ENCODE peak calls at places on chromosome 19, in five cellular contexts. S is pancreas, W is ovary, D is tibial artery, H is psoas muscle. E is an unnamed sample.

GRCh38 chr19:49983645-49984229 is 22.8 kb upstream of the SIGLEC11 start:
- DNase-seq in H (peak; percentile 75), D (no peak), W (peak; percentile 81), S (no peak), E (peak; percentile 74)

GRCh38 chr19:19551862-19552192 is 13.8 kb downstream of the CILP2 start:
- DNase-seq in W (no peak), S (no peak), H (no peak), D (peak; percentile 65), E (no peak)

GRCh38 chr19:41000310-41000737 is 9.2 kb downstream of the CYP2B6 start:
- DNase-seq in H (no peak), W (no peak), D (no peak), S (no peak), E (no peak)

GRCh38 chr19:57771417-57771816 is 1.9 kb downstream of the ZNF586 start:
- DNase-seq in H (no peak), S (no peak), D (no peak), W (no peak), E (no peak)

GRCh38 chr19:29492761-29493160 is 33.0 kb upstream of the VSTM2B start:
- DNase-seq in H (no peak), D (no peak), S (no peak), W (no peak), E (no peak)

GRCh38 chr19:40908981-40909380 is 26.9 kb upstream of the CYP2A7 start:
- DNase-seq in W (no peak), H (no peak), S (no peak), D (no peak), E (no peak)

GRCh38 chr19:12687496-12688196 is at the start of gene GNG14:
- DNase-seq in H (no peak), S (no peak), D (peak; percentile 54), W (no peak), E (no peak)

GRCh38 chr19:50358483-50359431 is 6.7 kb downstream of the NAPSA start:
- DNase-seq in S (peak; percentile 89), W (peak; percentile 86), D (peak; percentile 78), H (peak; percentile 83), E (peak; percentile 76)

GRCh38 chr19:39397360-39398296 is 6.5 kb downstream of the MED29 start:
- DNase-seq in S (peak; percentile 94), D (peak; percentile 93), W (peak; percentile 92), H (peak; percentile 96), E (peak; percentile 95)

GRCh38 chr19:14159059-14159458 is 22.7 kb upstream of the ASF1B start:
- DNase-seq in H (no peak), D (no peak), W (no peak), S (no peak), E (no peak)

GRCh38 chr19:45094158-45094557 is 1.2 kb downstream of the PPP1R37 start:
- DNase-seq in W (no peak), S (no peak), D (no peak), H (no peak), E (no peak)

GRCh38 chr19:48859711-48860572 is 8.5 kb downstream of the PLEKHA4 start:
- DNase-seq in W (no peak), D (no peak), H (no peak), S (peak; percentile 91), E (no peak)

GRCh38 chr19:46303702-46304397 is 7.0 kb downstream of the HIF3A start:
- DNase-seq in H (peak; percentile 73), D (peak; percentile 76), W (peak; percentile 59), S (peak; percentile 84), E (no peak)

GRCh38 chr19:55283548-55284393 is at the start of gene BRSK1:
- DNase-seq in D (no peak), S (no peak), W (peak; percentile 71), H (peak; percentile 53), E (no peak)

GRCh38 chr19:16386619-16387240 is 62.1 kb downstream of the KLF2 start:
- DNase-seq in D (no peak), W (no peak), S (no peak), H (peak; percentile 64), E (no peak)

GRCh38 chr19:31461814-31462539 is 112.7 kb upstream of the TSHZ3 start:
- DNase-seq in H (no peak), W (no peak), D (no peak), S (no peak), E (no peak)

GRCh38 chr19:49665301-49666119 is at the start of the genes BCL2L12 and IRF3:
- DNase-seq in H (peak; percentile 99), W (peak; percentile 98), D (peak; percentile 99), S (peak; percentile 100), E (peak; percentile 98)

GRCh38 chr19:10812902-10813404 is 23.1 kb downstream of the TMED1 start:
- DNase-seq in S (no peak), D (peak; percentile 82), W (no peak), H (peak; percentile 73), E (peak; percentile 89)

GRCh38 chr19:51034704-51035103 is at the start of gene KLK12:
- DNase-seq in W (no peak), S (no peak), D (no peak), H (no peak), E (no peak)

GRCh38 chr19:41994521-41994971 is 516 bp upstream of the ATP1A3 start:
- DNase-seq in S (peak; percentile 33), W (no peak), H (no peak), D (no peak), E (no peak)

GRCh38 chr19:10011974-10012373 is 1.3 kb upstream of the RDH8 start:
- DNase-seq in W (no peak), H (no peak), D (no peak), S (no peak), E (no peak)

GRCh38 chr19:2424686-2425621 is 2.4 kb downstream of the TIMM13 start:
- DNase-seq in H (peak; percentile 79), D (no peak), W (peak; percentile 66), S (peak; percentile 90), E (peak; percentile 65)

GRCh38 chr19:48501446-48501960 is 10.1 kb downstream of the LMTK3 start:
- DNase-seq in W (peak; percentile 39), S (peak; percentile 90), H (no peak), D (peak; percentile 61), E (peak; percentile 64)

GRCh38 chr19:916645-917322 is 349 bp upstream of the KISS1R start:
- DNase-seq in D (no peak), W (peak; percentile 69), H (no peak), S (no peak), E (no peak)

GRCh38 chr19:7870571-7871279 is 3.5 kb downstream of the PRR36 start:
- DNase-seq in W (peak; percentile 84), H (peak; percentile 72), D (no peak), S (peak; percentile 94), E (no peak)

GRCh38 chr19:387777-388176 is 21.2 kb downstream of the C2CD4C start:
- DNase-seq in D (no peak), S (no peak), H (no peak), W (no peak), E (no peak)

GRCh38 chr19:17090501-17091074 is 15.0 kb downstream of the MYO9B start:
- DNase-seq in D (no peak), H (no peak), S (no peak), W (no peak), E (no peak)

GRCh38 chr19:55467236-55468053 is 2.9 kb upstream of the C19orf85 start:
- DNase-seq in W (peak; percentile 81), H (peak; percentile 83), S (peak; percentile 80), D (peak; percentile 81), E (no peak)

GRCh38 chr19:19224852-19225494 is 13.2 kb downstream of the NCAN start:
- DNase-seq in S (peak; percentile 87), H (peak; percentile 67), W (peak; percentile 48), D (peak; percentile 69), E (peak; percentile 70)

GRCh38 chr19:46945668-46946067 is 74.0 kb upstream of the NPAS1 start:
- DNase-seq in W (no peak), H (no peak), S (no peak), D (no peak), E (no peak)

GRCh38 chr19:29714371-29714952 is 599 bp downstream of the C19orf12 start:
- DNase-seq in S (no peak), H (no peak), W (no peak), D (no peak), E (no peak)

GRCh38 chr19:39428309-39429112 is 7.2 kb downstream of the RPS16 start:
- DNase-seq in W (peak; percentile 82), S (no peak), D (peak; percentile 81), H (peak; percentile 83), E (peak; percentile 83)

GRCh38 chr19:46697142-46697960 is 19.6 kb downstream of the PRKD2 start:
- DNase-seq in W (peak; percentile 93), S (peak; percentile 94), H (peak; percentile 94), D (peak; percentile 93), E (no peak)

GRCh38 chr19:51690359-51691121 is 2.6 kb upstream of the SPACA6 start:
- DNase-seq in H (peak; percentile 80), D (peak; percentile 85), W (peak; percentile 90), S (peak; percentile 80), E (no peak)

GRCh38 chr19:53045536-53045935 is 996 bp downstream of the ERVV-2 start:
- DNase-seq in H (no peak), S (no peak), D (no peak), W (no peak), E (no peak)

GRCh38 chr19:35546532-35546931 is 1.1 kb downstream of the TMEM147 start:
- DNase-seq in D (no peak), H (no peak), W (no peak), S (no peak), E (no peak)
- H3K27ac ChIP-seq in D (peak overlapping the region; percentile 87), H (peak overlapping the region; percentile 90), W (no peak overlapping the region), S (no peak overlapping the region), E (no peak overlapping the region)

DNA sequence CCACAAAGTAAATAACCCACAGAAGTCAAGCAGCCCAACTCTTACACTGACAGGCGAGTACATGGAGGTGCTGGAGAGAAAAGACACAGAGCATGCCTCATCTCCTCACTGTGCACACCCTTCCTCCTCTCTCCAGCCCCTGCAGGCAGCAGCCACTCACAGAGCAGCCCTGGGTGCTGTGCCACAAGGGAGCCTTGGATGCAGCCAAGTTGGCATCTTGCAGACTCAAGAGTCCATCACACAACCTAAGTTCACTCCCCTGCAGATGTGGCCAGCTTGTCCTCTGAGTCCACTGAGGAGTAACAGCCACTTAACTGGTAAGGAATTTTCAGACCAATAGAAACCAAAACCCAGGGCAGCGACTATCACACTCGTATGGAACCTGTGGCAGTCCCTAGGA is 47.4 kb downstream of the BRD4 start:
- DNase-seq in S (no peak), D (no peak), H (no peak), W (no peak), E (no peak)
- H3K27ac ChIP-seq in S (no peak overlapping the region), D (peak overlapping the region; percentile 48), H (peak overlapping the region; percentile 83), W (no peak overlapping the region), E (no peak overlapping the region)

DNA sequence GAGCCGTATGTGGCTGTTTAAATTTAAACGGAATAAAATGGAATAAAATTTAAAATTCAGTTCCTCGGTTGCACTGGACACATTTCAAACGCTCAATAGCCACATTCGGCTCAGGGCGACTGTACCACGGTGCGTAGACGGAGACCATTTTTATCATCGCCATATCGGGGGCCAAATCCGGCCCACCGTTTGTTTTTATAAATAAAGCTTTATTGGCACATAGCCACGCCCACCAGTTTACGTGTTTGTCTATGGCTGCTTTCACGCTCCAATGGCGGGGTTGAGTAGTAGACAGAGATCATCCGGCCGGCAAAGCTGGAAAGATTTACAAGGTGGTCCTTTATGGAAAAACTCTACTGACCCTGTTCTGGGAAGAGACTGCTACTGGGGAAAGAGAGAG is 33.0 kb downstream of the PTPRS start:
- DNase-seq in S (no peak), H (no peak), W (no peak), D (no peak), E (no peak)
- H3K27ac ChIP-seq in S (no peak overlapping the region), H (no peak overlapping the region), W (no peak overlapping the region), D (no peak overlapping the region), E (no peak overlapping the region)

DNA sequence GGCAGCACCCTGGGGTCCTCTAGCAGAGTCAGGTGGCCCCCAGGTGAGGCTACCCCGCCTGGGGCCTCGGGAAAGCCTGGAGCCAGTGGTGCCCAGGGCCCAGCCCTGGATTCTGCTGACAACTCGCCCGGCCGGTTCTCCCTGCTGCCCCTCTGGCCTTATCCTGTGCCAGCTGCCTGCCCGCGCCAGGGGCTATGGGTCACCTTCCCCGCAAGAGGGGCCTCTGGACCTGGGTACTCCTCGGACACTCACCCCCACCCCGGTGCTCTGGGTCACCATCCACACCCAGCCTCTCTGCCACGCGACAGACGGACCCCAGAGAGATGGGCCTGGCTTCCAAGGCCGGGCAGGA is 24.0 kb downstream of the ZBTB7A start:
- DNase-seq in D (no peak), W (no peak), S (peak; percentile 90), H (no peak), E (no peak)
- H3K27ac ChIP-seq in D (no peak overlapping the region), W (no peak overlapping the region), S (peak overlapping the region; percentile 68), H (no peak overlapping the region), E (no peak overlapping the region)

E was measured in ascending aorta.